ENCODE peak calls at places on chromosomes 11 and 22, in four cellular contexts. D is pancreas, R is body of pancreas, W is psoas muscle. A is an unnamed sample.

GRCh38 chr11:61111786-61112517 is 9.7 kb downstream of the CD5 start:
- DNase-seq in D (no peak), R (no peak), W (no peak), A (no peak)

GRCh38 chr11:116527180-116527991 is 245.4 kb downstream of the BUD13 start:
- DNase-seq in D (no peak), R (no peak), W (no peak), A (no peak)

GRCh38 chr11:117657801-117658200 is 139.2 kb downstream of the DSCAML1 start:
- DNase-seq in D (no peak), R (no peak), W (no peak), A (no peak)

GRCh38 chr11:108498046-108498815 is at the start of gene POGLUT3:
- DNase-seq in D (peak; percentile 49), R (peak; percentile 55), W (peak; percentile 61), A (peak; percentile 18)

GRCh38 chr11:119691701-119692546 is 37.1 kb downstream of the NECTIN1 start:
- DNase-seq in D (no peak), R (no peak), W (no peak), A (no peak)

GRCh38 chr11:61626580-61627380 is 45.9 kb upstream of the SYT7 start:
- DNase-seq in D (peak; percentile 92), R (peak; percentile 96), W (no peak), A (peak; percentile 69)

GRCh38 chr11:102488208-102488607 is 35.6 kb upstream of the TMEM123 start:
- DNase-seq in D (no peak), R (no peak), W (no peak), A (no peak)

GRCh38 chr11:108680267-108680666 is 15.4 kb downstream of the DDX10 start:
- DNase-seq in D (no peak), R (no peak), W (no peak), A (no peak)

GRCh38 chr11:6298605-6299004 is 21.7 kb downstream of the CAVIN3 start:
- DNase-seq in D (peak; percentile 62), R (peak; percentile 80), W (peak; percentile 27), A (no peak)

DNA sequence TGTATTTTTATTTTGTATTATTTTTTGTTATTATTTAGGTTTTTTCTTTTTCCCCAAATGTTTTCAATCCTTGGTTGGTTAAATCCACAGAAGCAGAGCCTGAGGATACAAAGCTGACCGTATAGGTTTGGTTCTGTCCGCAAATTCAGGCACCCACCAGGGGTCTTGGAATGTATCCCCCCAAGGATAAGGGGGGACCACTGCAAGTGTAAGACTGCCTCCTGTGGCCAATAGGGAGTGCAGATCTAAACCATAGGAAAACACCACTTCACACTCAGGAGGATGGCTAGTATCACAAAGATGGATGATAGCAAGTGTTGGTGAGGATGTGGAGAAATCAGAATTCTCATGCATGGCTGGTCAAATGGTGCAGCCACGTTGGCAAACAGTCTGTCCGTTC is 20.0 kb downstream of the CPT1A start:
- DNase-seq in D (no peak), R (no peak), W (no peak), A (no peak)
- H3K4me1 ChIP-seq in D (no peaks in the 10 kb centered on the region), R (peaks cover 20% of the 10 kb centered on the region), W (no peaks in the 10 kb centered on the region), A (no peaks in the 10 kb centered on the region)

GRCh38 chr22:38314992-38315800 is 2.0 kb downstream of the CSNK1E start:
- DNase-seq in D (no peak), R (peak; percentile 57), W (no peak), A (no peak)
- H3K4me1 ChIP-seq in D (no peaks in the 10 kb centered on the region), R (peaks cover 51% of the 10 kb centered on the region), W (peaks cover 45% of the 10 kb centered on the region), A (peaks cover 67% of the 10 kb centered on the region)

DNA sequence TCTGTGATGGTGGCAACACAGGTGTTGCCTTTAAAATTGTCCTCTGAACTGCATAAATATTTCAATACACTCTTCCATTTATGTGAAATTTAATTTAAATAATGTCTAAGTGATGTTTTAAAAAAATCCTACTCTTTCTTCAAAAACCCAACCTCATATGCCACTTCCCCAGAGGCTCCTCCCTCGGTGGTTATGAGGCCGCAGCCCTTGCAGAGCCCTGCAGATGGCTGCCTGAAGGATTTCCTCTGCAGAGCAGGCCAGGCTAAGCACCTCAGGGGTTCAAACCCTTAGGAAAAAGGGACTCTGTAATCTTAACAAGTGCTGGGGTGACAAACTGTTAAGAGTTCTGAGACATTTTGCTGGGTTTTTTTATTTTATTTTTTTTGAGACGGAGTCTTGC is 25.2 kb downstream of the MORC2 start:
- DNase-seq in D (no peak), R (no peak), W (no peak), A (no peak)
- H3K4me1 ChIP-seq in D (no peaks in the 10 kb centered on the region), R (no peaks in the 10 kb centered on the region), W (peaks cover 8% of the 10 kb centered on the region), A (peaks cover 8% of the 10 kb centered on the region)

DNA sequence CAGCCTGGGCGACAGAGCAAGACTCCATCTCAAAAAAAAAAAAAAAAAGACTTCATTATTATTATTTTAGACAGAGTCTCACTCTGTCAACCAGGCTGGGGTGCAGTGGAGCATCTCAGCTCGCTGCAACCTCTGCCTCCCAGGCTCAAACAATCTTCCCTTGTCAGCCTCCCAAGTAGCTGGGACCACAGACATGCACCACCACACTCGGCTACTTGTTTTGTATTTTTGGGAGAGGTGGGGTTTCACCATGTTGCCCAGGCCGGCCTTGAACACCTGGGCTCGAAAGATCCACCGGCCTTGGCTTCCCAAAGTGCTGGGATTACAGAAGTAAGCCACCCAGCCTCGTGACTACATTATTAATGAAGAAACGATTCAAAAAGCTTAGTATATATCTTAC is 5.3 kb upstream of the TYMP start:
- DNase-seq in D (no peak), R (no peak), W (no peak), A (no peak)
- H3K4me1 ChIP-seq in D (peaks cover 7% of the 10 kb centered on the region), R (peaks cover 40% of the 10 kb centered on the region), W (peaks cover 21% of the 10 kb centered on the region), A (peaks cover 12% of the 10 kb centered on the region)

DNA sequence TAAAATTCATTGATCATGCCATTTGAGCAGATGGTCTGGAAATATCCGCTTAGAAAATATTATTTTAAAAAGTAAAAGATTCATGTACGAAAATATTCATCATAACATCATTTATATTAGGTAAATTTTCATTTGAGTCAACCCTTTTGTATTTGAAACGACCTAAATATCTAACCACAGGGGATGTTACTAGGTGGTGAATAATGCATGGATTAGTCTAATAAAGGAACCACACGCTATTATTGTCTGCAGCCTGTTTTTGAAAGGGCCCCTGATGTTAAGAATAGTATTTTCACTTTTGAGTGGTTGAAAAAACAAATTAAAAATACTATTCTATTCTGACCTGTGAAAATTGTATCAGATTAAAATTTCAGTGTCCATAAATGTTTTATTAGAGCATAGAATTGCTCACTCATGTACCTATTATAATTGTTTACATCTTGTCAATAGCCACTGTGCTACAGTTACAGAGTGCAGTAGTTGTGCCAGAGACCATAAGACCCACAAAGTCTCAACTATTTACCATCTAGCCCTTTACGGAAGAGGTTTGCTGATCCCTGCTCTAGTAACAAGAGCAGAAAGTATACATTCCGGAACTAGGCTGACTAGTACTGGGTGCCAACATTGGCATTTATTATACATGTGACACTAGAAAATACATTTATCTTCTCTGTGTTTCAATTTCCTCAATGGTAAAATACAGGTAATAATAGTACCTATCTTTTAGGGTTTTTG is 176.1 kb downstream of the LRRC4C start:
- DNase-seq in D (no peak), R (no peak), W (no peak), A (no peak)
- H3K4me1 ChIP-seq in D (no peaks in the 10 kb centered on the region), R (no peaks in the 10 kb centered on the region), W (no peaks in the 10 kb centered on the region), A (no peaks in the 10 kb centered on the region)

GRCh38 chr11:65298131-65298535 is 16.5 kb upstream of the CDC42EP2 start:
- DNase-seq in D (no peak), R (peak; percentile 53), W (peak; percentile 83), A (peak; percentile 41)
- H3K4me1 ChIP-seq in D (no peaks in the 10 kb centered on the region), R (no peaks in the 10 kb centered on the region), W (peaks cover 23% of the 10 kb centered on the region), A (peaks cover 47% of the 10 kb centered on the region)

GRCh38 chr11:15507592-15507991 is 392.9 kb downstream of the INSC start:
- DNase-seq in D (peak; percentile 13), R (peak; percentile 41), W (no peak), A (no peak)

GRCh38 chr11:15505155-15505554 is 390.4 kb downstream of the INSC start:
- DNase-seq in D (no peak), R (no peak), W (no peak), A (no peak)

GRCh38 chr11:15509082-15509481 is 394.4 kb downstream of the INSC start:
- DNase-seq in D (no peak), R (no peak), W (no peak), A (no peak)
- H3K4me1 ChIP-seq in D (no peaks in the 10 kb centered on the region), R (no peaks in the 10 kb centered on the region), W (no peaks in the 10 kb centered on the region), A (no peaks in the 10 kb centered on the region)

DNA sequence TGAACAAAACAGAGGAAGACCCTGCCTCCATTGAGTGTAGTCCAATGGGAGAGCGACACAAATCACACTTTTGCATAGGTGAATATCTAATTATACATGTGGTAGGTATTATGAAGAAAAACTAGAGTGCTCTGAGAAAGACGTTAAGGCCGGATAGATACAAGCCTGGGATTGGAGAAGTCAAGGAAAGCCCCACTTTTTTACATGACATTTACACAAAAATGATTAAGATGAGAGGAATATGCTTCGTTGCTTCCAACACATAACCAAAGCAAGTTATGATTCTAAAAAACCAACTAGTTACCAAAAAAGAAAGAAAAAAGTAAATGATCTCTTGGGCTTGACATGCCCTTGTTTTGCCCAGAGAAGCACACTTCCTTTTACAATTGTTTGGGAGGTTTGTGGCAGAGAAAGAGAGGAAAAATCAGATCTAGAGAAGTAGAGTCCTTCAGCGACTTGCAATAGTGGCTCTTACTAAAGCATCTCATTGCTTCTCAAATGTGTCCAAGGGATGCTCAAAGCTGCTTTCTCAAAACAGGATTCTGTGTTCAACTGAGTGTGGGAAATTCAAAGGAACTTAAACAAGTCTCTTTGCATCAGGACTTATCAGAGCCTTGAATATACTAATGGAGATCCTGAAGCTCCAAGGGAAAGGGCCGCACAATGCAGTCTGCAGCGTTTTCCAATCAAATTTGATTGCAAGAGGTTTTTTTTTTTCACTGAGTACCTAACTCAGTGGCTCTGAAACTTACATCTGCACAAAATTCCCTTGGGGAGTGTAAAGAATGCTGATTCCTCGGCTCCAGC is 38.8 kb downstream of the FLI1 start:
- DNase-seq in D (no peak), R (no peak), W (no peak), A (no peak)
- H3K4me1 ChIP-seq in D (no peaks in the 10 kb centered on the region), R (peaks cover 17% of the 10 kb centered on the region), W (peaks cover 9% of the 10 kb centered on the region), A (peaks cover 27% of the 10 kb centered on the region)

DNA sequence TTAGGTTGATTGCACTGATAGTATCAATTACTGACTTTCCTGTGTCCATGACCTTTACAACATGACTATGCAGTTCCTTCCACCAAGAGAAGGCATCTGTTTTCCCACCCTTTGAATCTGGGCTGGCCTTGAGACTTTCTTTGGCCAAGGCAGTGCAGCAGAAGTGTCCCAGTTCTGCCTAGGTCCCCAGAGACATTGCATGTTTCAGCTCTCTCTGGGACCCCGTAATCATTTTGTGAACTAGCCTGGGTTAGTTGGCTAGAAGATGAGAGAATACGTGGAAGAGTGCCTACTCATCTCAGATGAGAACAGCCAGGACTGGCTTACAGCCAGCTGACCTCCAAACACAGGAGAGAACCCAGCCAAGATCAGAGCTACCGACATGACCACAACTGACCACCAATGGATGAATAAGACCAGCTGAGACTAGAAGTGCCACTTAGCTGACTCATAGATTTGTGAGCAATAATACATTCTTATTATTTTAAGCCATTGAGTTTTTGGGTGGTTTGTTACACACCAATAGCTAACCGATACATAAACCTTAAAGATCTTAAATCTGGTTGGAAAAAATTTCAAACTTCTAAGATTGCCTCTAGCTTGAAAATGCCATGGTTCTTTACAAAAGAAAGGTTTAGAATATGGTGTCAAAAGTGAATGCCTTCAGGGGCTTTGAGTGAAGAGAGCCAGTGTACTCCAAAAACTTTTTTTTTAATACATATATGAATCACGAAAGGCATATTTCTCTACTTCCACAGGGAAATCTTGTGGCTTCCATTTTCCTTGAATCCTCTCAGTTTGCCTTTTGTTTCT is 145.2 kb downstream of the FBXO7 start:
- DNase-seq in D (no peak), R (peak; percentile 54), W (peak; percentile 73), A (peak; percentile 77)
- H3K4me1 ChIP-seq in D (no peaks in the 10 kb centered on the region), R (no peaks in the 10 kb centered on the region), W (no peaks in the 10 kb centered on the region), A (peaks cover 59% of the 10 kb centered on the region)

A was measured in gastrocnemius medialis.